ENCODE peak calls at places on chromosome 10, in four cellular contexts. U, W, O and M are unnamed samples.

GRCh38 chr10:69403519-69403918 is 13.2 kb downstream of the TACR2 start:
- DNase-seq in U (no peak), W (no peak), O (peak), M (no peak)

GRCh38 chr10:43892062-43892765 is 243.5 kb upstream of the ZNF32 start:
- DNase-seq in U (no peak), W (no peak), O (no peak), M (no peak)

GRCh38 chr10:61842755-61843497 is 58.6 kb upstream of the ARID5B start:
- DNase-seq in U (no peak), W (no peak), O (no peak), M (no peak)

GRCh38 chr10:21172774-21173432 is 275.8 kb upstream of the NEBL start:
- DNase-seq in U (no peak), W (no peak), O (no peak), M (peak)

GRCh38 chr10:14560274-14560673 is 214.4 kb downstream of the FAM107B start:
- DNase-seq in U (peak), W (no peak), O (peak), M (no peak)

GRCh38 chr10:47023237-47024045 is 112.2 kb downstream of the PTPN20 start:
- DNase-seq in U (no peak), W (no peak), O (no peak), M (peak)

GRCh38 chr10:20624642-20625041 is 272.5 kb downstream of the NEBL start:
- DNase-seq in U (no peak), W (no peak), O (no peak), M (no peak)

GRCh38 chr10:126570631-126571170 is 99.8 kb downstream of the C10orf90 start:
- DNase-seq in U (no peak), W (no peak), O (no peak), M (no peak)

GRCh38 chr10:24703700-24704099 is 20.0 kb downstream of the ARHGAP21 start:
- DNase-seq in U (no peak), W (no peak), O (no peak), M (no peak)

GRCh38 chr10:79249156-79250121 is 97.8 kb upstream of the PPIF start:
- DNase-seq in U (no peak), W (no peak), O (peak), M (no peak)

GRCh38 chr10:132339276-132339675 is 7.3 kb downstream of the LRRC27 start:
- DNase-seq in U (no peak), W (no peak), O (no peak), M (no peak)

GRCh38 chr10:98349508-98349922 is 65.5 kb downstream of the PYROXD2 start:
- DNase-seq in U (no peak), W (peak), O (peak), M (no peak)

GRCh38 chr10:132061030-132061429 is 4.7 kb upstream of the JAKMIP3 start:
- DNase-seq in U (no peak), W (no peak), O (no peak), M (no peak)

GRCh38 chr10:119428789-119429188 is 113.7 kb downstream of the RGS10 start:
- DNase-seq in U (no peak), W (peak), O (no peak), M (no peak)

GRCh38 chr10:28381465-28381864 is 78.6 kb upstream of the MPP7 start:
- DNase-seq in U (no peak), W (no peak), O (no peak), M (no peak)